ENCODE peak calls at places on chromosomes 4 and X, in five cellular contexts. Y, A, F, D and P are unnamed samples.

GRCh38 chr4:1976416-1977352 is 32.1 kb downstream of the NELFA start:
- DNase-seq in Y (no peak), A (no peak), D (no peak), F (peak), P (no peak)

GRCh38 chr4:113881256-113881655 is 98.2 kb downstream of the ARSJ start:
- DNase-seq in Y (no peak), A (no peak), D (no peak), F (no peak), P (no peak)

GRCh38 chr4:123588631-123589223 is 192.1 kb downstream of the SPRY1 start:
- DNase-seq in D (no peak), F (no peak), A (no peak), Y (no peak), P (no peak)

GRCh38 chr4:151114986-151115385 is 15.6 kb downstream of the RPS3A start:
- DNase-seq in Y (no peak), A (no peak), F (no peak), D (no peak), P (no peak)

GRCh38 chr4:179372242-179372641 is 1930.0 kb upstream of the AGA start:
- DNase-seq in D (no peak), F (no peak), Y (no peak), A (no peak), P (no peak)

GRCh38 chrX:30870572-30870971 is 18.5 kb downstream of the TAB3 start:
- DNase-seq in D (no peak), Y (no peak), F (no peak), A (no peak), P (no peak)

GRCh38 chrX:151178746-151179145 is 2.4 kb downstream of the GPR50 start:
- DNase-seq in F (no peak), Y (no peak), D (no peak), A (no peak), P (no peak)

GRCh38 chrX:38206036-38206435 is 14.6 kb downstream of the SRPX start:
- DNase-seq in F (no peak), D (no peak), A (no peak), Y (no peak), P (no peak)

GRCh38 chr4:37717575-37717974 is 31.4 kb upstream of the RELL1 start:
- DNase-seq in F (no peak), Y (no peak), A (no peak), D (no peak), P (peak)

GRCh38 chr4:144355809-144356757 is 215.6 kb upstream of the GYPA start:
- DNase-seq in D (peak), F (no peak), Y (no peak), A (peak), P (no peak)

GRCh38 chrX:154840856-154841255 is 6.4 kb upstream of the SMIM9 start:
- DNase-seq in F (no peak), Y (no peak), D (no peak), A (peak), P (peak)

GRCh38 chr4:154045086-154045485 is 256.2 kb upstream of the SFRP2 start:
- DNase-seq in A (no peak), F (no peak), Y (no peak), D (no peak), P (no peak)

GRCh38 chr4:89259435-89260028 is 48.1 kb downstream of the GPRIN3 start:
- DNase-seq in F (no peak), A (no peak), Y (no peak), D (no peak), P (no peak)

GRCh38 chr4:83011779-83012630 is 1.4 kb upstream of the LIN54 start:
- DNase-seq in F (no peak), D (peak), Y (peak), A (no peak), P (no peak)

GRCh38 chr4:83013931-83014330 is 3.3 kb upstream of the LIN54 start:
- DNase-seq in F (no peak), D (no peak), Y (no peak), A (no peak), P (no peak)

GRCh38 chr4:83010522-83011318 is at the start of gene LIN54:
- DNase-seq in F (peak), D (peak), A (no peak), Y (peak), P (no peak)

GRCh38 chr4:83013420-83013867 is 2.8 kb upstream of the LIN54 start:
- DNase-seq in F (no peak), A (no peak), D (no peak), Y (no peak), P (no peak)

GRCh38 chr4:83012631-83013419 is 2.2 kb upstream of the LIN54 start:
- DNase-seq in Y (peak), F (peak), A (peak), D (peak), P (peak)
- TF ChIP-seq CTCF in Y (peak), F (peak), A (peak), D (peak), P (peak)

DNA sequence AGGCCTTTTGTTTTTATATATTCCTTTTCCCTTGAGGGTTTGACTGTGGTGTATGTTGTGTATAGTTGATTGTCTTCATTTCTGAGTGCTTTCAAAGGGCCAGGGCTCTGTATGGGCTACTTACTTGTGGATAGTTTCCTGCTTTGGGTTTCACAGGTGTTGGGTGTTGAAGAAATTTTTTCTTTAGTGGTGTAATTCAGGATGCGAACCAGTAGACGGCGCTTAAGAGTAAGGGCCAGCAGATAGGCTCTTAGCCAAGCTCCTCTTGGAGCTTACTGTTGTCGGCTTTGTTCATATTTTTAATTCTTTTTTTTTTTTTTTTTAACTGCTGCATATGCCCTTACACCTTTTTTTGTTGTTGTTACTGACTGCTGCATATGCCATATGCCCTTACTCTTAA is 276.3 kb upstream of the GALNT7 start:
- DNase-seq in A (no peak), F (no peak), D (no peak), Y (no peak), P (no peak)
- TF ChIP-seq CTCF in A (no peak), F (no peak), D (peak), Y (no peak), P (peak)

GRCh38 chr4:109075617-109076016 is 226.8 kb downstream of the COL25A1 start:
- DNase-seq in D (no peak), F (no peak), A (no peak), Y (no peak), P (no peak)

GRCh38 chr4:109079177-109079576 is 223.3 kb downstream of the COL25A1 start:
- DNase-seq in D (no peak), F (no peak), A (no peak), Y (no peak), P (no peak)

GRCh38 chr4:109077486-109077885 is 225.0 kb downstream of the COL25A1 start:
- DNase-seq in A (no peak), Y (no peak), F (no peak), D (no peak), P (no peak)

GRCh38 chr4:109078724-109079123 is 223.7 kb downstream of the COL25A1 start:
- DNase-seq in F (no peak), Y (no peak), D (no peak), A (peak), P (peak)

GRCh38 chr4:109079731-109080130 is 222.7 kb downstream of the COL25A1 start:
- DNase-seq in Y (no peak), F (no peak), A (no peak), D (no peak), P (no peak)
- TF ChIP-seq CTCF in Y (no peak), F (no peak), A (no peak), D (no peak), P (no peak)

GRCh38 chr4:100059467-100059866 is 109.4 kb upstream of the H2AZ1 start:
- DNase-seq in F (no peak), A (no peak), D (no peak), Y (no peak), P (no peak)
- TF ChIP-seq CTCF in F (no peak), A (no peak), D (no peak), Y (no peak), P (no peak)

GRCh38 chrX:96843566-96843965 is 40.1 kb upstream of the RPA4 start:
- DNase-seq in Y (no peak), A (no peak), D (no peak), F (no peak), P (no peak)
- TF ChIP-seq CTCF in Y (no peak), A (peak), D (peak), F (no peak), P (no peak)

GRCh38 chr4:16884673-16885460 is 13.6 kb downstream of the LDB2 start:
- DNase-seq in D (no peak), Y (no peak), A (no peak), F (no peak), P (no peak)
- TF ChIP-seq CTCF in D (peak), Y (no peak), A (no peak), F (no peak), P (no peak)

GRCh38 chrX:7071390-7071789 is 76.1 kb upstream of the STS start:
- DNase-seq in A (no peak), Y (no peak), D (no peak), F (no peak), P (no peak)

GRCh38 chrX:7065473-7065872 is 82.0 kb upstream of the STS start:
- DNase-seq in F (no peak), D (no peak), A (no peak), Y (no peak), P (no peak)

GRCh38 chrX:7067266-7067665 is 80.2 kb upstream of the STS start:
- DNase-seq in F (no peak), A (no peak), Y (no peak), D (no peak), P (no peak)

GRCh38 chrX:7069556-7069955 is 78.0 kb upstream of the STS start:
- DNase-seq in F (no peak), D (no peak), Y (no peak), A (no peak), P (no peak)

GRCh38 chrX:7068939-7069367 is 78.6 kb upstream of the STS start:
- DNase-seq in A (no peak), Y (no peak), D (no peak), F (no peak), P (no peak)
- TF ChIP-seq CTCF in A (peak), Y (no peak), D (peak), F (peak), P (peak)

GRCh38 chrX:119177278-119177677 is 49.7 kb upstream of the KIAA1210 start:
- DNase-seq in A (no peak), Y (no peak), F (no peak), D (no peak), P (no peak)

GRCh38 chrX:119187298-119187697 is 48.8 kb upstream of the PGRMC1 start:
- DNase-seq in A (no peak), D (no peak), F (no peak), Y (no peak), P (no peak)

GRCh38 chrX:119186763-119187162 is 49.3 kb upstream of the PGRMC1 start:
- DNase-seq in A (no peak), Y (no peak), F (no peak), D (no peak), P (no peak)

GRCh38 chrX:119186194-119186593 is 49.9 kb upstream of the PGRMC1 start:
- DNase-seq in D (no peak), F (no peak), A (no peak), Y (no peak), P (no peak)

DNA sequence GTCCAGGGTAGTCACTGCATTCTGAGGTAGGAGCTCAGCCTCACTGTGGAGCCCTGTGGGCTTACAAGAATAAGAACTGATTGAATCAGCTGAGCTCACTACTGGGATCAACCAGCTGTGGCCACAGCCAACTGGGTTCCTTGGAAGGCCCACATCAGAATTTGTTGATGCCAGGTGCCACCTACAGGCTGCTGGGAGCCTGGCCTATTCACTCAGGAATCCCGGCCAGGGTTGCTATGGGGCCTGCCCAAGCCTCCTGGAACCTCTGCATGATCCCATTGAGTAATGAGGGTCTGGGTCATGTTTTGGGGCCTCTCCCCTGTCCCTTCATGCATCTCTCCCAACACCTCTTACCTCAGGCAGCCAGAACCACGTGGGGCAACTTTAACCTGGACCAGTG is 53.9 kb upstream of the KIAA1210 start:
- DNase-seq in F (no peak), Y (no peak), A (no peak), D (no peak), P (no peak)
- TF ChIP-seq CTCF in F (no peak), Y (no peak), A (no peak), D (no peak), P (peak)

GRCh38 chr4:110586137-110586850 is 36.6 kb downstream of the PITX2 start:
- DNase-seq in A (peak), Y (no peak), D (no peak), F (no peak), P (peak)
- TF ChIP-seq CTCF in A (peak), Y (no peak), D (peak), F (peak), P (peak)